ENCODE peak calls at places on chromosomes 4 and X, in six cellular contexts. P, D, O, H, K and C are unnamed samples.
A peak's percentile ranks its signal among the peaks of the same experiment; 100 is the strongest.

GRCh38 chrX:17397074-17397473 is 22.1 kb downstream of the NHS start:
- DNase-seq in D (no peak), H (no peak), K (no peak), P (no peak), O (no peak), C (no peak)

GRCh38 chr4:87270144-87270543 is 49.7 kb upstream of the KLHL8 start:
- DNase-seq in D (no peak), K (no peak), H (no peak), O (no peak), P (no peak), C (no peak)

GRCh38 chrX:31921236-31921635 is 849.4 kb upstream of the FTHL17 start:
- DNase-seq in H (no peak), O (no peak), P (no peak), D (no peak), K (no peak), C (no peak)

GRCh38 chrX:7996414-7996813 is 69.2 kb upstream of the PNPLA4 start:
- DNase-seq in D (no peak), K (no peak), P (no peak), H (no peak), O (no peak), C (no peak)

GRCh38 chr4:183261953-183262775 is 57.9 kb downstream of the CLDN22 start:
- DNase-seq in K (peak; percentile 89), D (peak; percentile 75), H (peak; percentile 86), O (peak; percentile 78), P (peak; percentile 77), C (peak; percentile 80)

GRCh38 chr4:72063726-72064125 is 31.9 kb downstream of the NPFFR2 start:
- DNase-seq in O (no peak), D (no peak), H (no peak), K (no peak), P (no peak), C (no peak)

GRCh38 chr4:113446019-113446418 is 315.5 kb downstream of the CAMK2D start:
- DNase-seq in P (no peak), K (no peak), D (no peak), H (no peak), O (no peak), C (no peak)

GRCh38 chr4:111020961-111021360 is 398.1 kb upstream of the PITX2 start:
- DNase-seq in H (no peak), K (no peak), D (no peak), O (no peak), P (no peak), C (no peak)

GRCh38 chr4:98945297-98945850 is 16.4 kb upstream of the EIF4E start:
- DNase-seq in D (no peak), K (no peak), O (no peak), P (no peak), H (no peak), C (no peak)

GRCh38 chrX:130539721-130540321 is 138.0 kb downstream of the RBMX2 start:
- DNase-seq in D (peak; percentile 20), H (peak; percentile 22), O (peak; percentile 17), P (peak; percentile 46), K (no peak), C (peak; percentile 32)

GRCh38 chr4:97235516-97235915 is 907.8 kb downstream of the STPG2 start:
- DNase-seq in P (no peak), K (no peak), H (no peak), O (no peak), D (no peak), C (no peak)

GRCh38 chr4:184310171-184310567 is 92.5 kb upstream of the ENPP6 start:
- DNase-seq in O (no peak), K (no peak), H (no peak), D (no peak), P (peak; percentile 25), C (peak; percentile 61)

GRCh38 chr4:38001927-38002326 is 41.7 kb downstream of the PTTG2 start:
- DNase-seq in H (no peak), P (no peak), K (no peak), D (no peak), O (no peak), C (no peak)
- H3K4me3 ChIP-seq in H (no peak overlapping the region), P (no peak overlapping the region), K (no peak overlapping the region), D (no peak overlapping the region), O (no peak overlapping the region), C (no peak overlapping the region)

DNA sequence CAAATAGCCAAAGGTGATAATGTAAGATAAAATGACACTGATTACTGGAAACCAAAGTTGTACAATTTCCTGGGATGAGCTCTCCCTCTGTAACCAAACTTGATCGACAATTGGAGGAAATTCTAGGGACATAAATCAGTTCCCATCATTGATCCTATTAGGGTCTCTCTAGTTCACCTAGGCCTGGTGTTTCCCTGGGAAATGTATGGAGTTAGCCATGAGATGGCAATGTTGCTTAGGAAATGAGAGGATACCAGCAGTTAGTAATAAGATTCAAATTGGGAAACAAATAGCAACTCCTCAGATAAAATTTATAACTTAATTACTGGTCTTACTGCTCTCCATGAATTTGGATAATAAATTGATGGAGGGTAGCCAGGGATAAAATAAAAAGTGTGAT is 52.2 kb downstream of the SPATA18 start:
- DNase-seq in K (no peak), D (no peak), P (no peak), H (no peak), O (no peak), C (no peak)
- TF ChIP-seq CTCF in K (no peak), D (peak; percentile 33), P (peak; percentile 18), H (peak; percentile 20), O (no peak), C (no peak)

GRCh38 chr4:854356-854755 is 28.4 kb upstream of the CPLX1 start:
- DNase-seq in K (no peak), O (no peak), H (no peak), P (no peak), D (no peak), C (no peak)

GRCh38 chr4:857461-857860 is 31.5 kb upstream of the CPLX1 start:
- DNase-seq in K (no peak), D (no peak), H (no peak), P (no peak), O (no peak), C (peak; percentile 14)

GRCh38 chr4:858831-859451 is 33.0 kb upstream of the CPLX1 start:
- DNase-seq in K (no peak), O (no peak), H (no peak), D (no peak), P (no peak), C (no peak)

GRCh38 chr4:858136-858535 is 32.2 kb upstream of the CPLX1 start:
- DNase-seq in K (no peak), P (no peak), D (no peak), H (no peak), O (no peak), C (no peak)

DNA sequence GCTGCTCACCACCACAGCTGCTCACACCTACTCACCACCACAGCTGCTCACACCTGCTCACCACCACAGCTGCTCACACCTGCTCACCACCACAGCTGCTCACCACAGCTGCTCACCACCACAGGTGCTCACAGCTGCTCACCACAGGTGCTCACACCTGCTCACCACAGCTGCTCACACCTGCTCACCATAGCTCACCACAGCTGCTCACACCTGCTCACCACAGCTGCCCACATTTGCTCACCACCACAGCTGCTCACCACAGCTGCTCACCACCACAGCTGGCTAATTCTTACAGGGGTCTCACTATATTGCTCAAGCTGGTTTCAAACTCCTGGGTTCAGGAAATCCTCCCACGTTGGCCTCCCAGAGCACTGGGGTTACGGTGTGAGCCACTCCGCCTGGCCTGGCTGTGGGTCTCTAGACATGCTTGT is 30.6 kb upstream of the CPLX1 start:
- DNase-seq in P (no peak), O (no peak), D (no peak), H (no peak), K (no peak), C (no peak)
- H3K36me3 ChIP-seq in P (peaks cover 18% of the 10 kb centered on the region), O (no peaks in the 10 kb centered on the region), D (peaks cover 57% of the 10 kb centered on the region), H (peaks cover 80% of the 10 kb centered on the region), K (no peaks in the 10 kb centered on the region), C (peaks cover 30% of the 10 kb centered on the region)

DNA sequence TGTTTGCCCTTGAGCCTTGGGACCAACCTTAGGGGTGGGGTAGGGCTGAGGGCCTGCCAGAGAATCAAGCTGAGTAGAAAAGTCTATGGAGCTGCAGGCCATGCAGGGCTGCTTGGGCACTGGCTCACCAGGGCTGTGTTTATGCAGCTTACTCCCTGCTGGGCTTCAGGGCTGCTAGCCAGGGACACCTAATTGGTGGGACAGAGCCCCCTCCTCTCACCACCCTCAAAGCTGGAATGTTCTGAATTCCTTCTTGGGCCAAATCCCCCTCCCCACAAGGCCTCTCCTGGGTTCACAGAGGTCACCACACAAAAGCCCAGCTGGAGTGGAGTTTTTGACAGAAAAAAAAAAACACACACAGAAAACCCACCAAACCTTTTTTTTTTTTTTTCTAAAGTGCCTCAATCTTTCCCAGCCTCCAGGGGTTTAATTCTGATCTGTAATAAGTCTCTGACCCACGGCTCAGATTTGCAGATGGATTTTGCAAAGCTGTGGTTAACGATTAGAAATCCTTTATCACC is at the start of gene CLDN2:
- DNase-seq in D (no peak), K (no peak), P (no peak), H (no peak), O (no peak), C (no peak)
- H3K4me3 ChIP-seq in D (no peak within 1 kb of the TSS), K (no peak within 1 kb of the TSS), P (no peak within 1 kb of the TSS), H (no peak within 1 kb of the TSS), O (no peak within 1 kb of the TSS), C (no peak within 1 kb of the TSS)

GRCh38 chrX:135295238-135295943 is 13.9 kb upstream of the ETDC start:
- DNase-seq in D (peak; percentile 25), H (peak; percentile 25), P (peak; percentile 25), O (peak; percentile 16), K (no peak), C (peak; percentile 23)
- TF ChIP-seq CTCF in D (no peak), H (no peak), P (no peak), O (no peak), K (no peak), C (no peak)

DNA sequence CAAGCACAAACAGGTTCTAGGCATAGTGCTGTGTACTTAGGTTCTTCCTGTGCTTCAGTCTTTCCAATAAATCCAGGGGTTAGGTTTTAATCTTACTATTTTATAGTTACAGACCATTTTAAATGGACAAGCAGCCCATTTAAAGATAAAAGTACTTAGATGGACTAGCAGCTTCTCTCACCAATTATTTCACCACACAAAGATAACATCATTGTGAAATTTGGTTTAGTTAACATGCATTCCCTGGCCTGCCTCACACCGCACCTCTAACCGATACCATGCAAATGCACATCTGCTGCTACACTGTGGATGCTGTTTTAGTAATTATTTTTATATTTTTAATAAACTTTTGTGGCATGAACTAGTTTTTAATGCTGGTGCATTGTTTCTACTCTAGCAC is 252.6 kb downstream of the RAPGEF2 start:
- DNase-seq in H (no peak), D (no peak), K (no peak), O (no peak), P (no peak), C (no peak)
- H3K36me3 ChIP-seq in H (peaks cover 65% of the 10 kb centered on the region), D (peaks cover 100% of the 10 kb centered on the region), K (peaks cover 16% of the 10 kb centered on the region), O (no peaks in the 10 kb centered on the region), P (peaks cover 48% of the 10 kb centered on the region), C (peaks cover 3% of the 10 kb centered on the region)

GRCh38 chr4:128461300-128462103 is 173.9 kb upstream of the PGRMC2 start:
- DNase-seq in D (no peak), O (peak; percentile 26), P (no peak), K (no peak), H (no peak), C (no peak)
- H3K4me3 ChIP-seq in D (no peak overlapping the region), O (no peak overlapping the region), P (no peak overlapping the region), K (no peak overlapping the region), H (no peak overlapping the region), C (no peak overlapping the region)

GRCh38 chrX:40471965-40472648 is 108.7 kb upstream of the ATP6AP2 start:
- DNase-seq in O (peak; percentile 42), K (peak; percentile 68), P (no peak), H (no peak), D (no peak), C (peak; percentile 45)
- TF ChIP-seq CTCF in O (no peak), K (peak; percentile 10), P (no peak), H (no peak), D (peak; percentile 3), C (no peak)